ENCODE peak calls at places on chromosomes 5 and 9, in six cellular contexts. L is Peyer's patch, X is K562, C is ovary, H is prostate gland, W is spleen. Z is an unnamed sample. For H3K36me3, the result is how much of the 10 kb centered on the place peaks cover.

GRCh38 chr9:123954518-123954917 is 24.6 kb upstream of the DENND1A start:
- DNase-seq in L (no peak), X (no peak), C (no peak), H (no peak), W (no peak), Z (no peak)

GRCh38 chr9:114002271-114002985 is 75.7 kb downstream of the AMBP start:
- DNase-seq in L (peak), X (no peak), C (no peak), H (no peak), W (peak), Z (no peak)

GRCh38 chr5:132136906-132137305 is 63.3 kb downstream of the CSF2 start:
- DNase-seq in L (no peak), X (no peak), C (no peak), H (no peak), W (no peak), Z (no peak)

GRCh38 chr9:133384736-133385321 is 8.7 kb downstream of the STKLD1 start:
- DNase-seq in L (no peak), X (no peak), C (no peak), H (no peak), W (no peak), Z (no peak)

GRCh38 chr5:17951392-17952169 is 317.3 kb downstream of the TAF11L14 start:
- DNase-seq in L (no peak), X (no peak), C (no peak), H (peak), W (no peak), Z (no peak)

GRCh38 chr9:38621434-38622082 is 1.2 kb upstream of the ANKRD18A start:
- DNase-seq in L (peak), X (no peak), C (no peak), H (peak), W (peak), Z (peak)

GRCh38 chr5:167049043-167049663 is 1242.3 kb upstream of the WWC1 start:
- DNase-seq in L (no peak), X (peak), C (peak), H (peak), W (no peak), Z (peak)

GRCh38 chr5:40991168-40991980 is 79.8 kb downstream of the MROH2B start:
- DNase-seq in L (no peak), X (no peak), C (peak), H (no peak), W (no peak), Z (peak)

GRCh38 chr9:134057751-134058701 is 9.8 kb downstream of the BRD3 start:
- DNase-seq in L (peak), X (no peak), C (no peak), H (no peak), W (peak), Z (peak)

GRCh38 chr5:54570923-54571322 is 53.4 kb downstream of the SNX18 start:
- DNase-seq in L (no peak), X (no peak), C (peak), H (no peak), W (no peak), Z (no peak)

GRCh38 chr5:177113566-177114424 is 19.8 kb upstream of the NSD1 start:
- DNase-seq in L (peak), X (peak), C (peak), H (peak), W (peak), Z (peak)

GRCh38 chr5:51385214-51385613 is 2.0 kb downstream of the ISL1 start:
- DNase-seq in L (no peak), X (no peak), C (no peak), H (no peak), W (no peak), Z (no peak)

GRCh38 chr9:33817327-33818166 is 587 bp downstream of the UBE2R2 start:
- DNase-seq in L (peak), X (peak), C (peak), H (peak), W (peak), Z (peak)
- TF ChIP-seq POLR2A in L (peak), X (peak), C (peak), H (no peak), W (no peak), Z (no peak)

DNA sequence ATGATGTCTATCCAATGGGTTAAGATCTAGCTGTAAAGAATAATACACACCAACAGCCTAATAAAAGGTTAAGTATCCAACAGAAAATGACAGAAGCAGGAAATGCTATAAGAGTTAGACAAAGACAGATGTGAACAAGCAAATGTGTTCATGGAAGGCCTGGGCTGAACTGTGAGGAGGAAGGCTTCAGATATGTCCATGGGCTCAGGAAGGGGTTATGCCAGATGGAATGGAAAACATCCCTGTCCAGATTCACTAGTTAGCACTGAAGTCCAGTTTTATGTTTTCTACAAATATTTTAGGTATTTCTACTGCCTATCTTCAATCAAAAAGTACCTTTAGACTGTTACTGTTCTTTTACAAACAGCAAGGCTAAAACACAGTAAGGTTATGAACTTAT is 27.1 kb downstream of the ERAP1 start:
- DNase-seq in L (no peak), X (no peak), C (no peak), H (no peak), W (no peak), Z (no peak)
- H3K36me3 ChIP-seq in L (under half), X (half or more), C (under half), H (under half), W (half or more), Z (under half)

DNA sequence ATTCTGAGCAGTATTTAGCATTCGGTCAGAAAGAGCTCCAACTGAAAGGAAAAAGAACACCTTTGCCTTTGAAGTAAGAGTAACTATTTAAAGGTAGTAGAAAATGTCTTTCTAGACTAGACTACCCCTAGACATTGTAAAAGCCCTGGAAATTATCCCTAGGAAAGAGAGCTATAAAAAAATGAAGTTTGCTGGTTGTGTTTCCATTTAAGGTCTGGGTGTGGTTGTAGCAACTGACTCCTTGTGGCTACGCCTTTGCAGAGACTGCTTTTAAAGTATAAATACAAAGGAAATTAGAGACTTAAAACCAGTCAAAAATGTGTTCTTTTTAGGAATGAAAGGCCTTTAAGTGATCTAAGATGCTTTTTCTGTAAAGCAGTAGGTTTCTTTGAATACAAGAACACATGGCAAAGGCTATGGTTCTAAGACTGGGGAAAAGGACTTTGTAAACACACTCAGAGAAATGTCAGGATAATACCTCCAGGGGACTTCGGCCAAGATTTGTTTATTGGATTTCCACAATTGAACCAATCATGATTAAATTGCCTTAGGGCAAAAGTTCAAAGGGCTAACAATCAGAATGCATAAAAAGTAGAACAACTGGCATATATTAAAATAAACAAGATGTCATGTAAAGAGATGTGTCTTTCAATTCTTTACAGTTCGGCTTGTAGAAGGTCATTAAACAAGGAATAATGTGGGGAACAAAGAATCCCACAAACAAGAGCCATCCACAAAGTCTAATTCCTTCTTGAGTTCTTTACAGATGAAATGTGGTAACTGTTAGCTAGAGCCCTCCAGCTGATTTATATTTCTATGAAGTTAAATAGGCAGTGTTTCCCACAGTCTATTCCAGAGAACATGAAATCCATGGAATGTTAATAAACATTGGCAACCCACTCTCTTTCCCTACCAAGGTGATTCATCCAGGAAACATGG is 565.6 kb downstream of the ZNF608 start:
- DNase-seq in L (no peak), X (no peak), C (no peak), H (no peak), W (no peak), Z (no peak)
- H3K27ac ChIP-seq in L (no peak), X (no peak), C (no peak), H (no peak), W (no peak), Z (peak)

GRCh38 chr5:108788142-108788541 is 40.4 kb downstream of the FER start:
- DNase-seq in L (no peak), X (no peak), C (no peak), H (no peak), W (no peak), Z (peak)
- TF ChIP-seq POLR2A in L (no peak), X (no peak), C (no peak), H (no peak), W (no peak), Z (no peak)

Z was measured in transverse colon.